ENCODE peak calls at places on chromosomes 12 and 14, in seven cellular contexts. B is progenitor cell of endocrine pancreas; I is putamen; O is CD4-positive, alpha-beta T cell; L is astrocyte of the spinal cord; P is H4; Y is left cardiac atrium. K is an unnamed sample.

GRCh38 chr12:121452356-121453021 is 52.6 kb downstream of the RNF34 start:
- DNase-seq in B (no peak), P (peak), I (no peak), L (no peak), O (no peak), Y (no peak), K (no peak)

GRCh38 chr14:61555056-61555838 is 140.1 kb upstream of the HIF1A start:
- DNase-seq in B (no peak), L (peak), O (no peak), I (no peak), P (no peak), Y (no peak), K (no peak)

GRCh38 chr12:122471324-122472226 is 29.2 kb downstream of the ZCCHC8 start:
- DNase-seq in B (no peak), I (peak), O (no peak), P (peak), Y (no peak), L (peak), K (peak)

GRCh38 chr12:64992641-64993040 is 128.5 kb downstream of the WIF1 start:
- DNase-seq in Y (no peak), O (no peak), P (no peak), I (no peak), L (no peak), B (no peak), K (no peak)

GRCh38 chr14:102927878-102928411 is 5.5 kb downstream of the AMN start:
- DNase-seq in P (no peak), Y (no peak), O (no peak), B (no peak), L (no peak), I (no peak), K (no peak)

GRCh38 chr12:95663525-95663924 is 112.2 kb upstream of the USP44 start:
- DNase-seq in I (no peak), L (no peak), P (no peak), O (no peak), B (no peak), Y (no peak), K (no peak)

GRCh38 chr12:95963104-95963503 is 20.0 kb downstream of the AMDHD1 start:
- DNase-seq in I (no peak), L (no peak), Y (no peak), B (no peak), P (no peak), O (no peak), K (no peak)

GRCh38 chr12:53427905-53428594 is 4.4 kb downstream of the AMHR2 start:
- DNase-seq in Y (no peak), I (no peak), O (no peak), L (peak), P (peak), B (no peak), K (no peak)

GRCh38 chr12:32596031-32596430 is 83.1 kb upstream of the DNM1L start:
- DNase-seq in O (no peak), Y (no peak), I (no peak), B (no peak), L (no peak), P (no peak), K (no peak)

GRCh38 chr14:100297320-100298300 is 8.6 kb downstream of the SLC25A29 start:
- DNase-seq in Y (peak), B (no peak), L (peak), P (peak), I (peak), O (no peak), K (no peak)

GRCh38 chr14:56808314-56809201 is 1.7 kb downstream of the OTX2 start:
- DNase-seq in B (no peak), P (no peak), Y (no peak), I (no peak), O (no peak), L (no peak), K (no peak)

GRCh38 chr12:52601671-52602070 is 408 bp upstream of the KRT72 start:
- DNase-seq in O (no peak), P (no peak), L (no peak), Y (no peak), B (no peak), I (no peak), K (no peak)